ENCODE peak calls at places on chromosomes 13 and 19, in four cellular contexts. I is K562, C is HepG2, Z is GM12878. J is an unnamed sample.

GRCh38 chr19:39982883-39983282 is 11.9 kb downstream of the PSMC4 start:
- DNase-seq in I (no peak), C (no peak), Z (no peak), J (no peak)

GRCh38 chr19:11451327-11451941 is 16.0 kb downstream of the PRKCSH start:
- DNase-seq in I (peak), C (no peak), Z (no peak), J (no peak)

GRCh38 chr13:23711355-23711754 is 141.1 kb downstream of the TNFRSF19 start:
- DNase-seq in I (no peak), C (no peak), Z (peak), J (no peak)

GRCh38 chr13:113087923-113088690 is 17.5 kb upstream of the F7 start:
- DNase-seq in I (no peak), C (no peak), Z (no peak), J (no peak)

GRCh38 chr19:11106477-11106876 is 17.2 kb downstream of the LDLR start:
- DNase-seq in I (no peak), C (no peak), Z (no peak), J (no peak)

GRCh38 chr19:7486923-7487322 is 1.9 kb downstream of the PEX11G start:
- DNase-seq in I (no peak), C (no peak), Z (no peak), J (no peak)

GRCh38 chr13:51502206-51502651 is 49.4 kb upstream of the INTS6 start:
- DNase-seq in I (no peak), C (no peak), Z (peak), J (no peak)

GRCh38 chr13:107865643-107866006 is 349.7 kb downstream of the LIG4 start:
- DNase-seq in I (no peak), C (no peak), Z (no peak), J (no peak)

GRCh38 chr13:106520205-106521004 is 15.1 kb downstream of the EFNB2 start:
- DNase-seq in I (no peak), C (no peak), Z (no peak), J (no peak)

GRCh38 chr19:15371786-15372380 is 7.7 kb downstream of the AKAP8 start:
- DNase-seq in I (no peak), C (no peak), Z (no peak), J (no peak)

GRCh38 chr13:21060063-21060826 is 1.1 kb downstream of the LATS2 start:
- DNase-seq in I (no peak), C (no peak), Z (no peak), J (peak)

GRCh38 chr13:36323951-36324566 is 22.1 kb downstream of the SPART start:
- DNase-seq in I (no peak), C (peak), Z (no peak), J (no peak)

GRCh38 chr13:28037399-28037798 is 48.9 kb upstream of the URAD start:
- DNase-seq in I (no peak), C (no peak), Z (no peak), J (no peak)

GRCh38 chr13:75312884-75313520 is 169.0 kb downstream of the TBC1D4 start:
- DNase-seq in I (no peak), C (no peak), Z (no peak), J (no peak)

GRCh38 chr13:47794963-47795362 is 206.1 kb downstream of the SUCLA2 start:
- DNase-seq in I (no peak), C (peak), Z (no peak), J (no peak)

GRCh38 chr13:90564096-90564495 is 783.4 kb upstream of the MIR17HG start:
- DNase-seq in I (no peak), C (no peak), Z (no peak), J (no peak)

GRCh38 chr13:25214371-25215252 is 42.5 kb upstream of the AMER2 start:
- DNase-seq in I (no peak), C (no peak), Z (no peak), J (no peak)

GRCh38 chr19:2695288-2695866 is 7.1 kb downstream of the GNG7 start:
- DNase-seq in I (no peak), C (no peak), Z (no peak), J (no peak)

GRCh38 chr13:49287995-49288394 is 40.3 kb downstream of the CDADC1 start:
- DNase-seq in I (no peak), C (no peak), Z (no peak), J (no peak)

GRCh38 chr13:83536941-83537340 is 345.3 kb downstream of the SLITRK1 start:
- DNase-seq in I (no peak), C (no peak), Z (no peak), J (no peak)

GRCh38 chr19:51599084-51599483 is 28.0 kb downstream of the ZNF175 start:
- DNase-seq in I (no peak), C (no peak), Z (no peak), J (no peak)

GRCh38 chr13:41842029-41842428 is 118.9 kb downstream of the VWA8 start:
- DNase-seq in I (no peak), C (no peak), Z (no peak), J (no peak)

GRCh38 chr13:59176775-59177174 is 987.0 kb downstream of the DIAPH3 start:
- DNase-seq in I (peak), C (peak), Z (no peak), J (no peak)

GRCh38 chr13:62038214-62038613 is 622.6 kb upstream of the PCDH20 start:
- DNase-seq in I (no peak), C (no peak), Z (peak), J (no peak)

GRCh38 chr19:17872251-17873001 is 681 bp downstream of the SLC5A5 start:
- DNase-seq in I (no peak), C (no peak), Z (no peak), J (no peak)

GRCh38 chr13:43516401-43516826 is 270.4 kb downstream of the ENOX1 start:
- DNase-seq in I (no peak), C (no peak), Z (no peak), J (no peak)

GRCh38 chr19:47047272-47047930 is 1.0 kb downstream of the TMEM160 start:
- DNase-seq in I (no peak), C (no peak), Z (no peak), J (no peak)

GRCh38 chr19:36838784-36839324 is 667 bp upstream of the ZNF790 start:
- DNase-seq in I (no peak), C (no peak), Z (no peak), J (no peak)

GRCh38 chr13:35814573-35814972 is 316.6 kb downstream of the DCLK1 start:
- DNase-seq in I (no peak), C (no peak), Z (no peak), J (no peak)

GRCh38 chr13:27427663-27428062 is 3.2 kb downstream of the GTF3A start:
- DNase-seq in I (no peak), C (no peak), Z (no peak), J (no peak)

GRCh38 chr19:51375504-51376221 is 3.2 kb upstream of the NKG7 start:
- DNase-seq in I (no peak), C (no peak), Z (peak), J (no peak)

GRCh38 chr19:48397636-48398328 is 4.3 kb downstream of the GRIN2D start:
- DNase-seq in I (no peak), C (no peak), Z (no peak), J (no peak)

GRCh38 chr19:48396871-48397176 is 3.4 kb downstream of the GRIN2D start:
- DNase-seq in I (no peak), C (no peak), Z (no peak), J (no peak)

GRCh38 chr19:48400018-48400742 is 6.7 kb downstream of the GRIN2D start:
- DNase-seq in I (peak), C (peak), Z (no peak), J (peak)

GRCh38 chr19:48397263-48397635 is 3.8 kb downstream of the GRIN2D start:
- DNase-seq in I (no peak), C (no peak), Z (no peak), J (no peak)

DNA sequence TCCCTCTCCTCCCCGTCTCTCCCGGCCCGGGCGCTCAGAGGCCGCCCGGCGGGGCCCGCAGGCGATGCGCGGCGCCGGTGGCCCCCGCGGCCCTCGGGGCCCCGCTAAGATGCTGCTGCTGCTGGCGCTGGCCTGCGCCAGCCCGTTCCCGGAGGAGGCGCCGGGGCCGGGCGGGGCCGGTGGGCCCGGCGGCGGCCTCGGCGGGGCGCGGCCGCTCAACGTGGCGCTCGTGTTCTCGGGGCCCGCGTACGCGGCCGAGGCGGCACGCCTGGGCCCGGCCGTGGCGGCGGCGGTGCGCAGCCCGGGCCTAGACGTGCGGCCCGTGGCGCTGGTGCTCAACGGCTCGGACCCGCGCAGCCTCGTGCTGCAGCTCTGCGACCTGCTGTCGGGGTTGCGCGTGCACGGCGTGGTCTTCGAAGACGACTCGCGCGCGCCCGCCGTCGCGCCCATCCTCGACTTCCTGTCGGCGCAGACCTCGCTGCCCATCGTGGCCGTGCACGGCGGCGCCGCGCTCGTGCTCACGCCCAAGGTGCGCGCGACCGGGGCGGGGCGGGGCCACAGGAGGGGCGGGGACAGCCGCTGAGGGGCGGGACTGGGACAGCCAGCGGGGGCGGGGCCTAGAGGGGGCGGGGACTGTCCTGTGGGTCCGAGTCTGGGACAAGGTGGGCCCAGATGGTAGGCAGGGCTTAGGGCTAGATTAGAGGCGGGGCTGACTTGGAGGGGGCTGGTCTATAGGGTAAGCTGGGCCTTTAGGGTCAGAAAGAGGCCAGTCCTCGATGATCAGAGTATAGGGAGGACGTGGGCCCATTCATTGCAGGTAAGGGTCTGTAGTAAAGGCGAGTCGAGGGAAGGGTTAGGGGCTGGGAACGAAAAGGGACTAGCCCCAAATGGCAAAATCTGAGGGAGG is 5.1 kb downstream of the GRIN2D start:
- DNase-seq in I (peak), C (peak), Z (no peak), J (peak)
- TF ChIP-seq ETV6 in I (no peak), C (no peak), Z (no peak), J (peak)

DNA sequence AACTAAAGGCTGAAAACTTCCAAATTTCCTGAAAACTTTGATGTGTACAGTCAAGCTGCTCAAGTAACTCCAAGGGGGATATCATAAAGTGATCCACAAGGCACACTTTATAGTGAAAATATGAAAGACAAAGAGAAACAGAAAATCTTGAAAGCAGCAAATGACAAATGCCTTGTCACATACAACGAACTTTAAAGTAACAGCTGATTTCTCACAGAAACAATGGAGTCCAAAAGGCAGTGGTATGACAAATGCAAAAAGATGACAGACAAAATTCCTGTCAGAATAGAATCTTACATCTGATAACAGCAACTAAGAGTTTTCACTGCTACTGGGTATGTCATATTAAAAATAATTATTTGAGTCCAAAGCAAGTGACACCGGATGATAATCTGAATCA is 1602.3 kb upstream of the PRR20A start:
- DNase-seq in I (no peak), C (no peak), Z (no peak), J (no peak)
- TF ChIP-seq ETV6 in I (no peak), C (no peak), Z (no peak), J (no peak)

DNA sequence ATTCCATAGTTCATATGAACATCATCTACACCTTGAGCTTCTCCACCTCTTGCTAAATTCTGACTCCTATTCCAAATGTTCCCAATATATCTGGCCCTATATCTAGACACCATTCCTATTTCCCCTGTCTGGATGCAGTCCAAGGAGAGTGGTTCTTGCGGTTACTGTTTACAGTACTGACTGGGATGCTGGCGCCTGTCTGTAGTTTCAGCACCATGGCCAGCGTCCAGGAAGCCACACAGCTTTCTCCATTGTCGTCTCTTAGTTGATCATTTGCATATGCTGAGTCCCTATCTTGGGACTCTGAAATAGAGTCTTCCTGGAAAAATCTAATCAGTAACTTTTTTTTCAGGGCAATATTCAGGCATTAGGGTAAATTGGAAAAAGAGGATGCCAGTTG is 14.9 kb downstream of the LAIR2 start:
- DNase-seq in I (peak), C (peak), Z (no peak), J (peak)
- TF ChIP-seq ETV6 in I (no peak), C (peak), Z (no peak), J (no peak)

GRCh38 chr13:50393641-50394040 is 378.4 kb downstream of the KCNRG start:
- DNase-seq in I (no peak), C (no peak), Z (no peak), J (peak)
- TF ChIP-seq ETV6 in I (no peak), C (no peak), Z (no peak), J (no peak)

GRCh38 chr13:40342901-40343300 is 323.5 kb downstream of the FOXO1 start:
- DNase-seq in I (no peak), C (no peak), Z (no peak), J (no peak)

GRCh38 chr13:40345149-40345514 is 321.3 kb downstream of the FOXO1 start:
- DNase-seq in I (no peak), C (no peak), Z (no peak), J (no peak)

GRCh38 chr13:40342461-40342860 is 324.0 kb downstream of the FOXO1 start:
- DNase-seq in I (no peak), C (no peak), Z (no peak), J (no peak)

GRCh38 chr13:40344270-40345148 is 321.9 kb downstream of the FOXO1 start:
- DNase-seq in I (no peak), C (peak), Z (peak), J (no peak)

GRCh38 chr13:40343550-40344269 is 322.7 kb downstream of the FOXO1 start:
- DNase-seq in I (no peak), C (no peak), Z (no peak), J (no peak)
- TF ChIP-seq ETV6 in I (no peak), C (no peak), Z (no peak), J (no peak)

GRCh38 chr13:32125221-32125621 is 93.6 kb downstream of the FRY start:
- DNase-seq in I (no peak), C (no peak), Z (no peak), J (no peak)

GRCh38 chr13:32126298-32126697 is 94.7 kb downstream of the FRY start:
- DNase-seq in I (no peak), C (no peak), Z (no peak), J (no peak)

GRCh38 chr13:32124743-32125142 is 93.2 kb downstream of the FRY start:
- DNase-seq in I (no peak), C (no peak), Z (no peak), J (no peak)

GRCh38 chr13:32126756-32127155 is 95.2 kb downstream of the FRY start:
- DNase-seq in I (no peak), C (no peak), Z (no peak), J (no peak)

GRCh38 chr13:32125746-32126145 is 94.2 kb downstream of the FRY start:
- DNase-seq in I (no peak), C (no peak), Z (no peak), J (no peak)
- TF ChIP-seq ETV6 in I (no peak), C (no peak), Z (no peak), J (no peak)

GRCh38 chr13:110826861-110827672 is 87.8 kb downstream of the ANKRD10 start:
- DNase-seq in I (no peak), C (no peak), Z (no peak), J (no peak)

GRCh38 chr13:110830800-110831371 is 84.0 kb downstream of the ANKRD10 start:
- DNase-seq in I (no peak), C (no peak), Z (no peak), J (no peak)

GRCh38 chr13:110829486-110829885 is 85.4 kb downstream of the ANKRD10 start:
- DNase-seq in I (no peak), C (no peak), Z (no peak), J (no peak)

GRCh38 chr13:110830331-110830730 is 84.5 kb downstream of the ANKRD10 start:
- DNase-seq in I (no peak), C (no peak), Z (no peak), J (no peak)

GRCh38 chr13:110828705-110829104 is 86.2 kb downstream of the ANKRD10 start:
- DNase-seq in I (no peak), C (no peak), Z (no peak), J (no peak)
- TF ChIP-seq ETV6 in I (no peak), C (no peak), Z (no peak), J (no peak)